ENCODE peak calls at places on chromosome 20, in eight cellular contexts. A is lower leg skin, K is GM12864, R is GM23338, E is HFF-Myc, T is keratinocyte, F is coronary artery, N is tibial artery. G is an unnamed sample.

GRCh38 chr20:44054849-44055248 is 132.1 kb downstream of the JPH2 start:
- DNase-seq in A (no peak), K (no peak), R (no peak), E (no peak), T (no peak), F (no peak), N (no peak), G (no peak)

GRCh38 chr20:61874421-61875068 is 191.1 kb downstream of the TAF4 start:
- DNase-seq in A (no peak), K (no peak), R (peak), E (no peak), T (peak), F (no peak), N (no peak), G (no peak)

GRCh38 chr20:45861157-45862075 is 4.0 kb downstream of the ZSWIM3 start:
- DNase-seq in A (no peak), K (no peak), R (no peak), E (no peak), T (no peak), F (no peak), N (no peak), G (no peak)

GRCh38 chr20:32336918-32337347 is 21.2 kb upstream of the ASXL1 start:
- DNase-seq in A (no peak), K (no peak), R (peak), E (no peak), T (no peak), F (no peak), N (no peak), G (no peak)

GRCh38 chr20:32442630-32443029 is 84.5 kb downstream of the ASXL1 start:
- DNase-seq in A (no peak), K (no peak), R (no peak), E (no peak), T (no peak), F (no peak), N (no peak), G (no peak)

GRCh38 chr20:37231970-37232620 is 29.5 kb downstream of the GHRH start:
- DNase-seq in A (no peak), K (no peak), R (no peak), E (no peak), T (no peak), F (no peak), N (no peak), G (no peak)

GRCh38 chr20:53161473-53161872 is 189.3 kb downstream of the TSHZ2 start:
- DNase-seq in A (no peak), K (peak), R (no peak), E (no peak), T (no peak), F (no peak), N (no peak), G (no peak)

GRCh38 chr20:33648396-33649004 is 13.6 kb upstream of the C20orf144 start:
- DNase-seq in A (no peak), K (no peak), R (no peak), E (no peak), T (no peak), F (peak), N (no peak), G (no peak)

GRCh38 chr20:43953919-43954617 is 39.4 kb downstream of the TOX2 start:
- DNase-seq in A (no peak), K (no peak), R (no peak), E (no peak), T (no peak), F (no peak), N (no peak), G (no peak)

GRCh38 chr20:50802289-50802688 is 7.4 kb downstream of the BCAS4 start:
- DNase-seq in A (no peak), K (no peak), R (no peak), E (no peak), T (no peak), F (no peak), N (no peak), G (no peak)

GRCh38 chr20:10093087-10093591 is 58.4 kb downstream of the ANKEF1 start:
- DNase-seq in A (no peak), K (no peak), R (no peak), E (peak), T (no peak), F (no peak), N (no peak), G (no peak)

GRCh38 chr20:9460518-9460917 is 53.9 kb upstream of the LAMP5 start:
- DNase-seq in A (no peak), K (no peak), R (no peak), E (no peak), T (no peak), F (no peak), N (no peak), G (peak)

GRCh38 chr20:42914302-42914701 is 275.4 kb downstream of the PTPRT start:
- DNase-seq in A (no peak), K (no peak), R (no peak), E (no peak), T (no peak), F (no peak), N (no peak), G (no peak)

GRCh38 chr20:8082025-8082424 is 50.0 kb upstream of the PLCB1 start:
- DNase-seq in A (no peak), K (no peak), R (peak), E (no peak), T (no peak), F (no peak), N (no peak), G (no peak)
- TF ChIP-seq CTCF in A (no peak), K (peak), R (peak), E (peak), T (peak), F (no peak), N (no peak), G (peak)

GRCh38 chr20:25856256-25856884 is 159.7 kb upstream of the ZNF337 start:
- DNase-seq in A (no peak), K (no peak), R (no peak), E (no peak), T (no peak), F (no peak), N (no peak), G (no peak)

GRCh38 chr20:25860531-25861150 is 164.0 kb upstream of the ZNF337 start:
- DNase-seq in A (no peak), K (no peak), R (no peak), E (no peak), T (no peak), F (no peak), N (no peak), G (no peak)

GRCh38 chr20:25863536-25864325 is 167.1 kb upstream of the ZNF337 start:
- DNase-seq in A (no peak), K (no peak), R (peak), E (no peak), T (no peak), F (no peak), N (no peak), G (no peak)

GRCh38 chr20:25858495-25859425 is 162.1 kb upstream of the ZNF337 start:
- DNase-seq in A (no peak), K (no peak), R (no peak), E (no peak), T (no peak), F (no peak), N (no peak), G (no peak)

DNA sequence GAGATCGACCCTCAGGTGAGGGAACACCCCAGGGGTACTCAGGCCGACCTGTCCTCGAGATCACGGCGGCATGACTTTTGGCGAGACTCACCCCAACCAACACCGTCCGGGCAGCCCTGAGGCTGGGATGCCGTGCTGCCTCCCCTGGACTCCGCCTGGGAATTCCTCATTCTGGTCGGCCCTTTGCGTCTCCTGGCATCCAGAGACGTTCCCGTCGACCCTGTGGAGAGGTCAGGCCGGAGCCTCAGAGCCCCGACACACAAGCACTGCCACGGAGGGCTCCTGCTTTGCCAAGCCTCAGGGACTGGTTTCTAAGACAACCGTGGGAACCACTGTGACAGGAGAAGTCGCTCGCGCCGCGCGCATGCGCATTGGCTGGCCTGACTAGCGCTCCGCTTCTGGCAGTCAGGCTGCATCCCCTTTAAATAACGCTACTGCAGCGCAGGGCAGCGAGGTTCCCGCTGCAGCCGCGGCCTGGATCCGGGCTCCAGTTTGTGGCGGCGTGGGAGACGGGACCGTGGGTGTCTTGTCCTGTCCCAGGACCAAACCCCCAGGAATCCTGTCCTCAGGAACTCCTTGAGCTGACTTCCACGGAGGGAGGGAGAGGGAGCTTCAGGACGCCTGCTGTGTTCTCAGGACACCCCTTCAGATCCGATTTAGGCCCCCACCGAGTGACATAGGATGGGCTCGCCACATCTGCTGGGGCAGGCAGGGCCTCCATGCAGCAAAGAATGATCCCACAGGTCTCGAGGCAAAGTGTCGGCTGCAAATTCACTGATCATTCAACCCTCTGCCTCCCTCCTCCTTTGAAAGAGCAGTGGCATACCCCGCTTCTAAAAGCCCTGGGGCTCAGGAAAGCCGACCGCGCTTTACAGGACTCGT is 163.2 kb upstream of the ZNF337 start:
- DNase-seq in A (peak), K (no peak), R (peak), E (no peak), T (no peak), F (peak), N (peak), G (no peak)
- H3K4me3 ChIP-seq in A (no peak), K (no peak), R (no peak), E (no peak), T (no peak), F (peak), N (peak), G (no peak)

GRCh38 chr20:62937353-62938104 is 418 bp upstream of the GID8 start:
- DNase-seq in A (peak), K (peak), R (peak), E (peak), T (peak), F (peak), N (peak), G (peak)

GRCh38 chr20:62933966-62934365 is 4.0 kb upstream of the GID8 start:
- DNase-seq in A (no peak), K (no peak), R (no peak), E (no peak), T (no peak), F (no peak), N (no peak), G (no peak)

GRCh38 chr20:62935968-62936585 is 1.9 kb upstream of the GID8 start:
- DNase-seq in A (no peak), K (no peak), R (no peak), E (no peak), T (no peak), F (no peak), N (no peak), G (peak)

GRCh38 chr20:62936996-62937352 is 973 bp upstream of the GID8 start:
- DNase-seq in A (no peak), K (no peak), R (no peak), E (no peak), T (no peak), F (no peak), N (no peak), G (no peak)

DNA sequence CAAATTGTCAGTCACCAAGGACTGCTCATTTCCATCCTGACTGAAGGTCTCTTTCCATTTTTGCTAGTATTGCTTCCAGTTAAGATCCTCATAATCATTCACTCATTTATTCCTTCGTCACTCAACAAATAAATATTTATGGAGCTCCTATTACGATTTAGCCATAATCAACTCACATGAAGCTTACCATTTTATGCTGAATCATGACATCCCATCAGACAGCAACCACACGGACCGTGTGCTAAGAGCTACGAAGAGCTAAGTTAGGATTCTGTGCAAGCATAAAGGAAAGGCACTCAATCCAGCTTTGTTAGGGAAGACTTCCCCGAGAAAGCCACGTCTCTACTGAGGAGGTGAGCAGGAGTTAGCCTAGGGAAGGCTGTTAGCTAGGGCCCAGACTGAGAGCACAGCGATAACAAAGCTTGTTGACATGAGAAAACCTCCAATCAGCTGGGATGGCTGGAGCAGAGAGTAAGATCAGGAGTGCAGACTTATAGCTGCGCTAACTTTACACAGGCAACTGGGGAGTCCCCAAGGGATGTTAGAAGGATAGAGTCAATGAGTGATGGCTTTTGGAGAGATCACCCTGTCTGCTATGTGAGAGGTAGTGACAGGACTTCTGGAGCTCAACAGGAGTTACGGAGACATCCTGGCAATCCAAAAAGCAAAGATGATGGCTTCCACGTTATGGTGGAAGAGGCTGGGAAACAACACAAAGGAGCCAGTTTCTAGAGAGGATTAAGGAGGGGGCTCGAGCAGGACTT is 2.6 kb upstream of the GID8 start:
- DNase-seq in A (no peak), K (no peak), R (no peak), E (no peak), T (no peak), F (no peak), N (no peak), G (no peak)
- TF ChIP-seq CTCF in A (no peak), K (no peak), R (no peak), E (no peak), T (no peak), F (no peak), N (no peak), G (no peak)

GRCh38 chr20:60060006-60060557 is 101.9 kb downstream of the CDH26 start:
- DNase-seq in A (no peak), K (no peak), R (no peak), E (no peak), T (no peak), F (no peak), N (no peak), G (no peak)
- H3K4me3 ChIP-seq in A (no peak), K (no peak), R (no peak), E (no peak), T (no peak), F (no peak), N (no peak), G (no peak)

GRCh38 chr20:18287915-18288747 is at the start of gene ZNF133:
- DNase-seq in A (peak), K (peak), R (peak), E (peak), T (no peak), F (peak), N (peak), G (peak)
- TF ChIP-seq CTCF in A (no peak), K (no peak), R (no peak), E (no peak), T (no peak), F (no peak), N (no peak), G (peak)

GRCh38 chr20:40683221-40683893 is 5.7 kb downstream of the MAFB start:
- DNase-seq in A (peak), K (no peak), R (peak), E (no peak), T (no peak), F (no peak), N (no peak), G (no peak)
- H3K4me3 ChIP-seq in A (no peak), K (no peak), R (peak), E (no peak), T (peak), F (peak), N (peak), G (no peak)

DNA sequence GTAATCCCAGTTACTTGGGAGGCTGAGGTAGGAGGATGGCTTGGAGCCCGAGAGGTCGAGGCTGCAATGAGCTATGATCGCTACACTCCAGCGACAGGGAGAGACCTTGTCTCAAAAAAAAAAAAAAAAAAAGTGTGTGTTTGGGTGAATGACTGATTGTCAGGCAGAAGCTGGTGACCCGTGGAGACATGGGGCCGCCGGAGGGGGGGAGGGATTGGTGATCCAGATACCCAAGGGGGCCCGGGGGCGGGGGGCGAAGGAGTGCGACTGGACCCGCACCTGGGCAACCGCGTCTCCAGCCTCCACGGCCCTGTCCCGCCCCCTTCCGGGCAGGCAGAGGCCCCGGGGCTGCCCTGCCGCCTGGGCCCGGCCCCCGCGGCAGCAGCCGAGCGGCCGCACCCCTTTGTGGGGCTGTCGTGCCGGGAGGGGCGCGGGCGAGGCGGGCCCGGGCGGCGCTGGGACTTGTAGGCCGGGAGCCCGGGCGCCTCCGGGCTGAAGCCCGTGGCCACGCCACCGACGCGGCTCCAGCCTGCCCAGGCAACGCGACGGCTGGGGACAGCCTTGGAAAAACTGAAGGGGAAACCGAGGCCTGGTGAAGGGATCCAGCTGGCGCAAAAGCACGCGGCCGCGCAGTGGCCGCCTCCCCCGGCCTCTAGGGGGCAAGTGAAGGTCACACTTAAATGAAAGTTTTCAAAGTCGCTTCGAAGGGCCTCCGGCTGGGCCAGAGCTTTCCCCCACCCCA is 2.1 kb upstream of the RBM38 start:
- DNase-seq in A (peak), K (no peak), R (peak), E (no peak), T (peak), F (peak), N (peak), G (no peak)
- TF ChIP-seq CTCF in A (no peak), K (peak), R (peak), E (peak), T (peak), F (no peak), N (peak), G (peak)

G was measured in retinal pigment epithelial cell.